ENCODE peak calls at places on chromosomes 6 and 20, in four cellular contexts. Y is H54; X is stimulated activated CD4-positive, alpha-beta T cell treated with anti-CD3 and anti-CD28 coated beads, Interleukin-4, amount 100 ng/mL, for 24 hours; P is stimulated activated naive CD8-positive, alpha-beta T cell treated with anti-CD3 and anti-CD28 coated beads, Interleukin-15, amount 100 ng/mL, for 72 hours. A is an unnamed sample.

GRCh38 chr6:35491558-35492541 is 5.0 kb downstream of the TEAD3 start:
- DNase-seq in X (no peak), P (no peak), Y (no peak), A (no peak)

GRCh38 chr6:131721161-131721560 is 10.3 kb upstream of the CTAGE9 start:
- DNase-seq in P (no peak), Y (no peak), X (no peak), A (no peak)

GRCh38 chr20:50995506-50995905 is 27.4 kb downstream of the KCNG1 start:
- DNase-seq in X (no peak), P (no peak), Y (no peak), A (no peak)

GRCh38 chr20:57040461-57040860 is 226.0 kb downstream of the BMP7 start:
- DNase-seq in P (no peak), Y (no peak), X (no peak), A (no peak)

GRCh38 chr6:130600880-130601341 is 226.3 kb upstream of the SMLR1 start:
- DNase-seq in Y (no peak), X (no peak), P (no peak), A (no peak)

GRCh38 chr6:24574809-24575208 is 71.2 kb downstream of the KIAA0319 start:
- DNase-seq in X (no peak), Y (no peak), P (no peak), A (no peak)

GRCh38 chr6:49430187-49430586 is 32.9 kb downstream of the MMUT start:
- DNase-seq in X (no peak), P (no peak), Y (peak), A (no peak)

GRCh38 chr20:50735813-50736212 is 4.4 kb downstream of the PARD6B start:
- DNase-seq in X (no peak), Y (no peak), P (no peak), A (no peak)

GRCh38 chr6:121666809-121667208 is 231.4 kb downstream of the GJA1 start:
- DNase-seq in P (no peak), X (no peak), Y (peak), A (no peak)

GRCh38 chr20:44979090-44979621 is 12.8 kb downstream of the STK4 start:
- DNase-seq in Y (no peak), X (peak), P (no peak), A (peak)

GRCh38 chr6:81451787-81452186 is 300.7 kb downstream of the TENT5A start:
- DNase-seq in Y (peak), X (no peak), P (no peak), A (no peak)

GRCh38 chr20:419556-420168 is 11.6 kb downstream of the RBCK1 start:
- DNase-seq in Y (no peak), P (no peak), X (no peak), A (no peak)

GRCh38 chr20:59690101-59690500 is 85.8 kb downstream of the PHACTR3 start:
- DNase-seq in P (no peak), Y (no peak), X (no peak), A (no peak)

GRCh38 chr6:45436544-45437440 is 59.1 kb upstream of the SUPT3H start:
- DNase-seq in X (peak), Y (no peak), P (peak), A (no peak)

GRCh38 chr6:27145731-27146455 is 101.6 kb upstream of the PRSS16 start:
- DNase-seq in Y (no peak), X (peak), P (peak), A (peak)

GRCh38 chr20:59526242-59527225 is 77.8 kb upstream of the PHACTR3 start:
- DNase-seq in X (no peak), P (no peak), Y (no peak), A (no peak)

GRCh38 chr6:88870728-88871330 is 92.6 kb downstream of the RNGTT start:
- DNase-seq in X (peak), P (peak), Y (no peak), A (peak)

GRCh38 chr6:160170018-160170680 is 48.5 kb downstream of the SLC22A1 start:
- DNase-seq in P (no peak), X (no peak), Y (no peak), A (no peak)

GRCh38 chr6:33579828-33580714 is at the start of gene BAK1:
- DNase-seq in Y (peak), X (peak), P (peak), A (peak)

GRCh38 chr6:146357578-146358340 is 185.9 kb upstream of the RAB32 start:
- DNase-seq in Y (peak), P (no peak), X (no peak), A (no peak)

GRCh38 chr6:122610690-122611455 is 668 bp downstream of the PKIB start:
- DNase-seq in P (no peak), X (peak), Y (no peak), A (peak)

GRCh38 chr20:3980260-3981131 is 34.9 kb downstream of the RNF24 start:
- DNase-seq in Y (peak), X (peak), P (no peak), A (no peak)

GRCh38 chr6:163926642-163927041 is 512.1 kb downstream of the QKI start:
- DNase-seq in P (no peak), Y (no peak), X (no peak), A (no peak)

GRCh38 chr6:126805861-126806260 is 312.6 kb upstream of the RSPO3 start:
- DNase-seq in X (no peak), Y (no peak), P (no peak), A (no peak)

GRCh38 chr20:10490706-10491105 is 55.6 kb downstream of the SLX4IP start:
- DNase-seq in X (no peak), Y (no peak), P (no peak), A (no peak)

A was measured in activated T-helper 1 cell treated with anti-CD3 and anti-CD28 coated beads, Interleukin-12 subunit alpha, Interleukin-12 subunit beta, Interleukin-2, Interleukin-4 antibody, amounts not matched to agents 30 ng/mL and 10 ng/mL and 1 ng/mL, durations not matched to agents 14 hours and 24 hours and 36 hours.